ENCODE peak calls at places on chromosomes 5 and 9, in eight cellular contexts. G is astrocyte, U is transverse colon, C is retinal pigment epithelial cell, T is epithelial cell of proximal tubule, V is GM12878, E is astrocyte of the spinal cord, I is psoas muscle. M is an unnamed sample.

GRCh38 chr5:102231693-102232619 is 64.1 kb downstream of the SLCO4C1 start:
- DNase-seq in G (no peak), U (no peak), C (no peak), T (no peak), V (no peak), E (no peak), I (no peak), M (no peak)

GRCh38 chr5:173468821-173469251 is 140.6 kb upstream of the STC2 start:
- DNase-seq in G (peak), U (no peak), C (no peak), T (no peak), V (no peak), E (no peak), I (peak), M (no peak)

GRCh38 chr5:95069948-95070347 is 214.9 kb downstream of the MCTP1 start:
- DNase-seq in G (no peak), U (no peak), C (no peak), T (no peak), V (no peak), E (no peak), I (no peak), M (no peak)

GRCh38 chr9:36276840-36277239 is 18.6 kb upstream of the GNE start:
- DNase-seq in G (peak), U (peak), C (peak), T (no peak), V (no peak), E (peak), I (no peak), M (peak)

GRCh38 chr5:101897914-101898313 is 398.2 kb downstream of the SLCO4C1 start:
- DNase-seq in G (no peak), U (no peak), C (no peak), T (no peak), V (peak), E (no peak), I (no peak), M (no peak)

GRCh38 chr9:138059196-138059595 is 181.6 kb downstream of the CACNA1B start:
- DNase-seq in G (no peak), U (no peak), C (no peak), T (no peak), V (no peak), E (no peak), I (peak), M (no peak)

GRCh38 chr5:154494036-154494435 is 16.0 kb upstream of the HAND1 start:
- DNase-seq in G (no peak), U (no peak), C (no peak), T (no peak), V (no peak), E (no peak), I (no peak), M (no peak)

GRCh38 chr5:42974546-42974945 is 65.6 kb downstream of the ANXA2R start:
- DNase-seq in G (peak), U (no peak), C (peak), T (no peak), V (no peak), E (peak), I (no peak), M (no peak)

GRCh38 chr5:17216974-17217325 is 481 bp upstream of the BASP1 start:
- DNase-seq in G (peak), U (no peak), C (no peak), T (no peak), V (no peak), E (peak), I (peak), M (peak)

GRCh38 chr5:116990010-116990409 is 415.4 kb upstream of the SEMA6A start:
- DNase-seq in G (no peak), U (no peak), C (no peak), T (no peak), V (no peak), E (peak), I (no peak), M (peak)

GRCh38 chr9:90881648-90882047 is 80.0 kb downstream of the SYK start:
- DNase-seq in G (no peak), U (peak), C (no peak), T (no peak), V (peak), E (no peak), I (no peak), M (no peak)

DNA sequence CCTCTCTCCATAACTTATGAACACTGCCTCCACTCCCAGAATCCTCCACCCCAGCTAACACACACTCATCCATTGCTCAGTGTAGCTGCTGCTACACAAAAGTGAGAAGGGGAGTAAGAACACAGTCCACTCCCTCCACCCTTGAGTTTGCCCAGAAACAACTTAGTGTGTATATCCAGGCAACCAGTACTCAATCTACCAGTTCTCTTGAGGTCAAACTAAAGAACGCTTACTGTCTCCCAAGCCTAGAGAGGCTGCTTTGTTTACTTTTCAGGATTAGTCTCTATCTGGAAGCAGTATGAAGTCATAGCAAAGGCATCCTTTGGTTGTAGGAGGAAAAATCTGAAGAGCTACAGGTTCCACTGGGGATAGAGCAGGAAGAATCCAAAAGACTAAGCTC is 296.3 kb downstream of the KCNN2 start:
- DNase-seq in G (no peak), U (no peak), C (no peak), T (no peak), V (no peak), E (no peak), I (no peak), M (no peak)
- TF ChIP-seq CTCF in G (no peak), U (no peak), C (no peak), T (no peak), V (no peak), E (no peak), I (no peak), M (no peak)

GRCh38 chr9:37788328-37788727 is 3.5 kb upstream of the EXOSC3 start:
- DNase-seq in G (no peak), U (no peak), C (no peak), T (no peak), V (no peak), E (no peak), I (no peak), M (no peak)

GRCh38 chr9:37784291-37784639 is 599 bp downstream of the EXOSC3 start:
- DNase-seq in G (no peak), U (no peak), C (no peak), T (no peak), V (no peak), E (no peak), I (no peak), M (no peak)

GRCh38 chr9:37790096-37790495 is 5.2 kb upstream of the EXOSC3 start:
- DNase-seq in G (no peak), U (no peak), C (no peak), T (no peak), V (no peak), E (no peak), I (no peak), M (no peak)

GRCh38 chr9:37787059-37787458 is 2.2 kb upstream of the EXOSC3 start:
- DNase-seq in G (no peak), U (no peak), C (no peak), T (no peak), V (no peak), E (no peak), I (no peak), M (no peak)

DNA sequence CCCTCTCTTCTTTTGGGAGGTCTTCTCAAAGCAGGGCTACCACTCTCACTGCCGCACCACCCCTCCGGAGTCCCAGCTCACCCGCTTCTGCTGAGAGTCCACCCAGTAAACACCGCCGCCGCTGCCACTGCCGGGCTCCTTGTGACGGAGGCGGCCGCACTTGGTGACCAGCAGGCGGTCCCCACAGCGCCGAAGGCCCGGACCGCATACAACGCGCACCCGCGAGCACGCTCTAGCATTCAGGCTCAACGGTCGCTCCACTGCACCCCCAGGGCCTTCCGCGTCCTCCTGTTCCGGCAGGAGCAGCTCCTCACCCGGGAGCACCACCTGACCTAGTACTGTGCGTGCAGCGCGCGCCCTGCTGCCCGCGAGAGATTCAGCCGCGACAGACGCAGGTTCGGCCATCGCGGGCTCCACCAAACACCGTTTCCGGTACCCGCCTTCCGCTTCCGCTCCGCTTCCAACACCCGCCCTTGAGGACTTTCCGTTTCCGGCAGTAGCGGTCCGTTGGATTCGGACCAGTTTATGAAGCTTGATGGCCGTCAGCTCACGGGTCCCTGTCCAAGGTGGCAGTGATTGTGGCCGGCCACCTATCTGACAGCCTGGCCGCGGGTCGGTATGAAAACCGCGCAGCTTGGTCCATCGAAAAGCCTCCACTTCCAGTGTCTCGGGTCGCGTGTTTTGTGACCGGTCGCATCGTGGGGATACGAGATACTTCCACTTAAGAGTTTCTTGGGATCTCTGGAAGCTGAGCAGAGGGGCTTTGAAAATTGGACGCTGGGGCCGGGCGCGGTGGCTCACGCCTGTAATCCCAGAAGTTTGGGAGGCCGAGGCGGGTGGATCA is at the start of gene EXOSC3:
- DNase-seq in G (peak), U (peak), C (peak), T (peak), V (peak), E (peak), I (peak), M (peak)
- TF ChIP-seq CTCF in G (no peak), U (no peak), C (no peak), T (peak), V (peak), E (no peak), I (peak), M (no peak)

GRCh38 chr9:135671591-135672041 is 8.5 kb downstream of the LCN9 start:
- DNase-seq in G (no peak), U (no peak), C (no peak), T (no peak), V (no peak), E (no peak), I (peak), M (peak)
- TF ChIP-seq CTCF in G (no peak), U (no peak), C (no peak), T (no peak), V (no peak), E (no peak), I (no peak), M (no peak)

GRCh38 chr5:163489055-163489744 is 16.2 kb upstream of the MAT2B start:
- DNase-seq in G (no peak), U (no peak), C (no peak), T (no peak), V (no peak), E (no peak), I (no peak), M (no peak)
- TF ChIP-seq CTCF in G (no peak), U (no peak), C (peak), T (peak), V (peak), E (peak), I (no peak), M (peak)

DNA sequence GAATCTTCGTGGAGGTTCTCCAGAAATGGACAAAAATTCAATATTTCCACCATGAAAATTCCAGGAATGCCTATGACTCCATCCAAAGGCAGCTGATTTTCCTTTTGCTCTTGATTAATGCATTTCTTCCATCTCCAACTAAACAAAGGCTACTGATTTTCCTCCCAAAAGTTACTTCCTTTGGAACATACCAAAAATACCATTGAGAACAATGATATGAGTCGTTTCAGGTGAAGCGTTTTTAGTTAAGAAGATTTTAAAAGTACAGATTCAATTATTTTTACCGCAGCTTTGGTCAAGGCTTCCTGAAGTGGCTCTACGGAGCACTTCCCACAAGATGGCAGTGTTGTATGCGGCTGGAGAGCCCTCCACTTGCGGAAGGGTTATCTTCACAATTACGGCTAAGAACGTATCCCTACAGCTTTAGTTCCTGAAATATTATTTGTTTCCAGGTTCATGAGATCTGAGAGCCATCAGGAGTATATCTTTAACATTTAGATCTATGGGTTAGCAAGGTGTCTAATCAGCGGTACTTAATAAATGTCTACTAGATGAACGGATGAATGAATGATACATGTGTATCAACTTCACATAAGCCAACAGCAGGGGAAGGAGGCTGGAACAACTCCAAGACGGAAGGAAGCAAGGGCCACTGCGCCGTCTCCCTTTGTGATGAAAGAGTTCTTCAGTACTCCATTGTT is 35.9 kb upstream of the ARSB start:
- DNase-seq in G (peak), U (peak), C (peak), T (peak), V (no peak), E (peak), I (peak), M (peak)
- TF ChIP-seq CTCF in G (peak), U (peak), C (peak), T (peak), V (peak), E (peak), I (peak), M (peak)

GRCh38 chr5:168430303-168430702 is 56.0 kb upstream of the RARS1 start:
- DNase-seq in G (no peak), U (peak), C (no peak), T (no peak), V (no peak), E (no peak), I (no peak), M (no peak)
- TF ChIP-seq CTCF in G (no peak), U (no peak), C (no peak), T (no peak), V (no peak), E (no peak), I (no peak), M (no peak)

GRCh38 chr5:55187370-55187769 is 14.4 kb upstream of the CDC20B start:
- DNase-seq in G (no peak), U (no peak), C (no peak), T (no peak), V (no peak), E (no peak), I (no peak), M (no peak)
- TF ChIP-seq CTCF in G (no peak), U (no peak), C (peak), T (peak), V (no peak), E (peak), I (peak), M (peak)